ENCODE peak calls at places on chromosomes 16 and 17, in five cellular contexts. One of them, this sample, is unnamed. For H3K27me3, the result is how much of the 10 kb centered on the place peaks cover.

GRCh38 chr16:58411736-58412614 is 19.7 kb downstream of the GINS3 start:
- DNase-seq in MM.1S: no peak
- DNase-seq in SK-N-SH: peak
- DNase-seq in colonic mucosa: no peak
- DNase-seq in HCT116: no peak
- DNase-seq in this sample: no peak

GRCh38 chr16:13587171-13587570 is 332.8 kb upstream of the ERCC4 start:
- DNase-seq in HCT116: no peak
- DNase-seq in MM.1S: no peak
- DNase-seq in SK-N-SH: no peak
- DNase-seq in colonic mucosa: no peak
- DNase-seq in this sample: no peak

GRCh38 chr16:9566099-9566498 is 474.7 kb downstream of the HAPSTR1 start:
- DNase-seq in colonic mucosa: no peak
- DNase-seq in MM.1S: no peak
- DNase-seq in SK-N-SH: no peak
- DNase-seq in HCT116: no peak
- DNase-seq in this sample: no peak

GRCh38 chr17:3547628-3548027 is 10.0 kb downstream of the TRPV3 start:
- DNase-seq in HCT116: no peak
- DNase-seq in SK-N-SH: no peak
- DNase-seq in colonic mucosa: no peak
- DNase-seq in MM.1S: no peak
- DNase-seq in this sample: no peak

GRCh38 chr16:14240216-14240843 is 169.2 kb downstream of the MRTFB start:
- DNase-seq in colonic mucosa: no peak
- DNase-seq in MM.1S: no peak
- DNase-seq in HCT116: no peak
- DNase-seq in SK-N-SH: no peak
- DNase-seq in this sample: no peak

GRCh38 chr17:35998018-35998545 is 3.3 kb downstream of the CCL15 start:
- DNase-seq in HCT116: no peak
- DNase-seq in SK-N-SH: no peak
- DNase-seq in colonic mucosa: no peak
- DNase-seq in MM.1S: peak
- DNase-seq in this sample: no peak

GRCh38 chr17:75262112-75262606 is 480 bp downstream of the MRPS7 start:
- DNase-seq in SK-N-SH: no peak
- DNase-seq in HCT116: no peak
- DNase-seq in colonic mucosa: peak
- DNase-seq in MM.1S: no peak
- DNase-seq in this sample: no peak

GRCh38 chr16:4315185-4316102 is at the start of gene GLIS2:
- DNase-seq in SK-N-SH: peak
- DNase-seq in colonic mucosa: peak
- DNase-seq in HCT116: peak
- DNase-seq in MM.1S: peak
- DNase-seq in this sample: peak

GRCh38 chr16:80940069-80940856 is 66.4 kb downstream of the CMC2 start:
- DNase-seq in colonic mucosa: no peak
- DNase-seq in MM.1S: no peak
- DNase-seq in SK-N-SH: no peak
- DNase-seq in HCT116: no peak
- DNase-seq in this sample: no peak

GRCh38 chr17:8012996-8013640 is 10.7 kb downstream of the GUCY2D start:
- DNase-seq in colonic mucosa: no peak
- DNase-seq in SK-N-SH: no peak
- DNase-seq in MM.1S: no peak
- DNase-seq in HCT116: no peak
- DNase-seq in this sample: no peak

GRCh38 chr17:58507123-58507634 is 7.3 kb downstream of the MTMR4 start:
- DNase-seq in colonic mucosa: no peak
- DNase-seq in SK-N-SH: no peak
- DNase-seq in MM.1S: no peak
- DNase-seq in HCT116: no peak
- DNase-seq in this sample: no peak

GRCh38 chr16:72015124-72015523 is 6.6 kb downstream of the DHODH start:
- DNase-seq in SK-N-SH: no peak
- DNase-seq in MM.1S: no peak
- DNase-seq in HCT116: no peak
- DNase-seq in colonic mucosa: no peak
- DNase-seq in this sample: no peak

GRCh38 chr16:87453326-87453725 is 39.5 kb downstream of the ZCCHC14 start:
- DNase-seq in SK-N-SH: no peak
- DNase-seq in MM.1S: no peak
- DNase-seq in colonic mucosa: no peak
- DNase-seq in HCT116: no peak
- DNase-seq in this sample: no peak

GRCh38 chr16:27335349-27336052 is 21.7 kb downstream of the IL4R start:
- DNase-seq in HCT116: no peak
- DNase-seq in MM.1S: no peak
- DNase-seq in SK-N-SH: no peak
- DNase-seq in colonic mucosa: no peak
- DNase-seq in this sample: no peak

GRCh38 chr17:35404360-35404759 is 27.9 kb downstream of the SLFN12 start:
- DNase-seq in MM.1S: no peak
- DNase-seq in colonic mucosa: no peak
- DNase-seq in HCT116: no peak
- DNase-seq in SK-N-SH: no peak
- DNase-seq in this sample: no peak

GRCh38 chr16:67417333-67418061 is 1.2 kb upstream of the ZDHHC1 start:
- DNase-seq in colonic mucosa: no peak
- DNase-seq in MM.1S: no peak
- DNase-seq in SK-N-SH: no peak
- DNase-seq in HCT116: no peak
- DNase-seq in this sample: no peak

GRCh38 chr16:68636818-68637217 is 8.3 kb upstream of the CDH3 start:
- DNase-seq in SK-N-SH: no peak
- DNase-seq in HCT116: no peak
- DNase-seq in colonic mucosa: no peak
- DNase-seq in MM.1S: no peak
- DNase-seq in this sample: no peak

GRCh38 chr16:11576427-11577289 is 10.1 kb downstream of the LITAF start:
- DNase-seq in MM.1S: peak
- DNase-seq in SK-N-SH: peak
- DNase-seq in colonic mucosa: no peak
- DNase-seq in HCT116: no peak
- DNase-seq in this sample: no peak

GRCh38 chr16:27489906-27490305 is 59.8 kb downstream of the GTF3C1 start:
- DNase-seq in SK-N-SH: no peak
- DNase-seq in MM.1S: no peak
- DNase-seq in HCT116: no peak
- DNase-seq in colonic mucosa: no peak
- DNase-seq in this sample: no peak

GRCh38 chr17:15249487-15249886 is 15.6 kb downstream of the PMP22 start:
- DNase-seq in SK-N-SH: no peak
- DNase-seq in colonic mucosa: no peak
- DNase-seq in MM.1S: no peak
- DNase-seq in HCT116: no peak
- DNase-seq in this sample: peak

GRCh38 chr17:38602862-38603785 is 2.6 kb downstream of the SRCIN1 start:
- DNase-seq in HCT116: no peak
- DNase-seq in MM.1S: no peak
- DNase-seq in colonic mucosa: no peak
- DNase-seq in SK-N-SH: no peak
- DNase-seq in this sample: peak

GRCh38 chr17:38603786-38604478 is 1.8 kb downstream of the SRCIN1 start:
- DNase-seq in colonic mucosa: no peak
- DNase-seq in SK-N-SH: no peak
- DNase-seq in HCT116: no peak
- DNase-seq in MM.1S: no peak
- DNase-seq in this sample: no peak

GRCh38 chr17:38605230-38605851 is 411 bp downstream of the SRCIN1 start:
- DNase-seq in MM.1S: no peak
- DNase-seq in SK-N-SH: peak
- DNase-seq in colonic mucosa: no peak
- DNase-seq in HCT116: no peak
- DNase-seq in this sample: peak

GRCh38 chr17:38605852-38606645 is at the start of gene SRCIN1:
- DNase-seq in MM.1S: peak
- DNase-seq in SK-N-SH: peak
- DNase-seq in HCT116: no peak
- DNase-seq in colonic mucosa: peak
- DNase-seq in this sample: peak

GRCh38 chr17:38604479-38605229 is 1.1 kb downstream of the SRCIN1 start:
- DNase-seq in SK-N-SH: peak
- DNase-seq in HCT116: no peak
- DNase-seq in colonic mucosa: no peak
- DNase-seq in MM.1S: peak
- DNase-seq in this sample: peak
- TF ChIP-seq CTCF in SK-N-SH: peak
- TF ChIP-seq CTCF in HCT116: peak
- TF ChIP-seq CTCF in colonic mucosa: no peak
- TF ChIP-seq CTCF in MM.1S: no peak
- TF ChIP-seq CTCF in this sample: peak

GRCh38 chr16:57244463-57244766 is 644 bp upstream of the ARL2BP start:
- DNase-seq in colonic mucosa: no peak
- DNase-seq in SK-N-SH: no peak
- DNase-seq in MM.1S: no peak
- DNase-seq in HCT116: no peak
- DNase-seq in this sample: no peak
- H3K9ac ChIP-seq in colonic mucosa: peak
- H3K9ac ChIP-seq in SK-N-SH: peak
- H3K9ac ChIP-seq in MM.1S: peak
- H3K9ac ChIP-seq in HCT116: peak
- H3K9ac ChIP-seq in this sample: peak

GRCh38 chr16:2856061-2856670 is 1.8 kb downstream of the PRSS22 start:
- DNase-seq in HCT116: no peak
- DNase-seq in MM.1S: no peak
- DNase-seq in colonic mucosa: peak
- DNase-seq in SK-N-SH: peak
- DNase-seq in this sample: peak

GRCh38 chr16:2857451-2858244 is at the start of gene PRSS22:
- DNase-seq in MM.1S: no peak
- DNase-seq in HCT116: no peak
- DNase-seq in colonic mucosa: peak
- DNase-seq in SK-N-SH: peak
- DNase-seq in this sample: peak

GRCh38 chr16:2859686-2860265 is 1.8 kb upstream of the PRSS22 start:
- DNase-seq in HCT116: no peak
- DNase-seq in colonic mucosa: no peak
- DNase-seq in SK-N-SH: no peak
- DNase-seq in MM.1S: no peak
- DNase-seq in this sample: no peak

GRCh38 chr16:2856686-2857450 is 1.1 kb downstream of the PRSS22 start:
- DNase-seq in HCT116: no peak
- DNase-seq in MM.1S: no peak
- DNase-seq in SK-N-SH: no peak
- DNase-seq in colonic mucosa: no peak
- DNase-seq in this sample: no peak

DNA sequence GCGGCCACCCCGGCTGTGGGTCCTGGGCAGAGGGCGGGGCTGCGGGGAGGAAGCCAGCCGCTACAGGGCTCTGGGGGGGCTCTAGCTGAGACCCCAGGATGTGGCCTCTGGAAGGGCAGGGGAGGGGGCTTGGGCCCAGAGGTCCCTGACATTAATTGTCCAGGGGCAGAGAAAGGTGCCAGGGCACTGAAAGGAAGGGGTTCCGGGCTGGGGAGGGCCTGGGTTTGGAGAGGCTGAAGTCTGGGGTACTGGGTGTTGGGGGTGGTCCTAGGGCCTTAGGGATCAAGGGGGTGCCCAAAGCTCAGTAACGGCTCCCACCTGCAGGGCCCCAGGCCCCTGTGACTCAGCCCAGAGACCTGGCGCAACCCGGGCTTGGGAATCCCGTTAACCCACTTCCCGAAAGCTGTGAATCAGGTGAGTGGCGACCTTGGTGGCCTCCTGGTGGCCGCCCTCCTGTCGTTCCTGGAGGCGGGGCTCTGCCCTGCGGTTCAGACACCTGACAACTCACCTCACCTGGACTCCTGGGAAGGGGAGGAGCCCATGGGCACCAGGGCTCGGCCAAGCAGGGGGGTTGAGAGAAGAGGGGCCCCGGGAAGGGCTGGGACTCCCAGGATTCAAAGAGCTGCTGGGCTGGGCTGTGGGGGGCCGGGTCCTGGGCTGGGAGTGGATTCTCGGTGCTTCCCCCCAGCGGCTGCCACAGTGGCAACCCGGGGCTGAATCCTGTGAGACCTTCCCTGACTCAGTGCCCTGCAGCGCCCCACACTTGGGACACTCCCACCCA is 465 bp upstream of the PRSS22 start:
- DNase-seq in colonic mucosa: peak
- DNase-seq in MM.1S: no peak
- DNase-seq in SK-N-SH: peak
- DNase-seq in HCT116: peak
- DNase-seq in this sample: peak
- H3K27me3 ChIP-seq in colonic mucosa: under half
- H3K27me3 ChIP-seq in MM.1S: half or more
- H3K27me3 ChIP-seq in SK-N-SH: under half
- H3K27me3 ChIP-seq in HCT116: under half
- H3K27me3 ChIP-seq in this sample: under half

GRCh38 chr17:14048169-14048568 is 21.1 kb upstream of the COX10 start:
- DNase-seq in colonic mucosa: no peak
- DNase-seq in MM.1S: no peak
- DNase-seq in SK-N-SH: peak
- DNase-seq in HCT116: no peak
- DNase-seq in this sample: peak
- TF ChIP-seq CTCF in colonic mucosa: peak
- TF ChIP-seq CTCF in MM.1S: no peak
- TF ChIP-seq CTCF in SK-N-SH: peak
- TF ChIP-seq CTCF in HCT116: peak
- TF ChIP-seq CTCF in this sample: peak

GRCh38 chr17:79837888-79838540 is 1.2 kb downstream of the CBX4 start:
- DNase-seq in MM.1S: peak
- DNase-seq in HCT116: no peak
- DNase-seq in colonic mucosa: peak
- DNase-seq in SK-N-SH: peak
- DNase-seq in this sample: peak

GRCh38 chr17:79838541-79839274 is 532 bp downstream of the CBX4 start:
- DNase-seq in HCT116: no peak
- DNase-seq in MM.1S: peak
- DNase-seq in SK-N-SH: peak
- DNase-seq in colonic mucosa: peak
- DNase-seq in this sample: peak

GRCh38 chr17:79835953-79836951 is 3.0 kb downstream of the CBX4 start:
- DNase-seq in colonic mucosa: peak
- DNase-seq in SK-N-SH: no peak
- DNase-seq in MM.1S: no peak
- DNase-seq in HCT116: peak
- DNase-seq in this sample: peak

GRCh38 chr17:79835470-79835899 is 3.8 kb downstream of the CBX4 start:
- DNase-seq in colonic mucosa: peak
- DNase-seq in SK-N-SH: peak
- DNase-seq in MM.1S: no peak
- DNase-seq in HCT116: no peak
- DNase-seq in this sample: peak

GRCh38 chr17:79836952-79837887 is 2.0 kb downstream of the CBX4 start:
- DNase-seq in HCT116: peak
- DNase-seq in SK-N-SH: peak
- DNase-seq in colonic mucosa: peak
- DNase-seq in MM.1S: peak
- DNase-seq in this sample: peak
- H3K9ac ChIP-seq in HCT116: peak
- H3K9ac ChIP-seq in SK-N-SH: peak
- H3K9ac ChIP-seq in colonic mucosa: peak
- H3K9ac ChIP-seq in MM.1S: peak
- H3K9ac ChIP-seq in this sample: no peak